ENCODE peak calls at places on chromosomes 16 and 17, in four cellular contexts. O, R, N and G are unnamed samples. For H3K4me1, the result is how much of the 10 kb centered on the place peaks cover.

GRCh38 chr17:63881935-63882601 is at the start of gene GH2:
- DNase-seq in O (peak), R (peak), N (peak), G (no peak)

GRCh38 chr16:80739523-80739922 is 64.9 kb downstream of the CDYL2 start:
- DNase-seq in O (no peak), R (no peak), N (no peak), G (no peak)

GRCh38 chr16:86509759-86510464 is 415 bp upstream of the FOXF1 start:
- DNase-seq in O (no peak), R (peak), N (peak), G (no peak)

GRCh38 chr17:10136258-10136981 is 62.0 kb downstream of the GAS7 start:
- DNase-seq in O (no peak), R (no peak), N (no peak), G (no peak)

GRCh38 chr17:4808378-4808767 is 1.4 kb downstream of the PLD2 start:
- DNase-seq in O (no peak), R (peak), N (peak), G (peak)

GRCh38 chr17:14805348-14805747 is 459.8 kb downstream of the PMP22 start:
- DNase-seq in O (peak), R (no peak), N (no peak), G (no peak)

GRCh38 chr17:40168262-40168832 is 8.9 kb upstream of the RAPGEFL1 start:
- DNase-seq in O (peak), R (no peak), N (no peak), G (no peak)

GRCh38 chr17:19733953-19734526 is 14.1 kb downstream of the ALDH3A1 start:
- DNase-seq in O (no peak), R (no peak), N (no peak), G (no peak)

GRCh38 chr17:47188799-47189731 is at the start of gene CDC27:
- DNase-seq in O (peak), R (peak), N (peak), G (peak)

GRCh38 chr17:16477255-16477654 is 14.7 kb downstream of the LRRC75A start:
- DNase-seq in O (peak), R (peak), N (no peak), G (no peak)

GRCh38 chr17:56819431-56820145 is 14.1 kb downstream of the C17orf67 start:
- DNase-seq in O (peak), R (peak), N (peak), G (peak)

GRCh38 chr16:86306811-86307517 is 203.4 kb upstream of the FOXF1 start:
- DNase-seq in O (no peak), R (no peak), N (no peak), G (no peak)

GRCh38 chr17:41254861-41255260 is 323 bp upstream of the KRTAP9-9 start:
- DNase-seq in O (no peak), R (no peak), N (no peak), G (no peak)

GRCh38 chr17:62720126-62720850 is 87.8 kb downstream of the MARCHF10 start:
- DNase-seq in O (peak), R (no peak), N (no peak), G (no peak)

GRCh38 chr16:23145186-23145585 is 4.1 kb downstream of the USP31 start:
- DNase-seq in O (no peak), R (no peak), N (no peak), G (no peak)

GRCh38 chr16:84844561-84845495 is 25.0 kb downstream of the CRISPLD2 start:
- DNase-seq in O (no peak), R (no peak), N (no peak), G (no peak)

DNA sequence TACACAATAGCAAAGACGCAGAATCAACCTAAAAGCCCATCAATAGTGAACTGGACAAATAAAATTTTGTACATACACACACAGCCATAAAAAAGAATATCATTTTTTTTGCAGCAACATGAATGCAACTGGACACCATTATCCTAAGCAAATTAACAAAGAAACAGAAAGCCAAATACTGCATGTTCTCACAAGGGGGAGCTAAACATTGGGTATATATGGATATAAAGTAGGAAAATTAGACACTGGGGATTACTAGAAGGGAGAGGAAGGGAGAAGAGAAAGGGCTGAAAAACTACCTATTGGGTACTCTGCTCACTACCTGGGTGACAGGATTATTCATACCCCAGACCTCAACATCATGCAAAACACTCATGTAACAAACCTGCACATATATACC is 28.2 kb downstream of the ADAMTS18 start:
- DNase-seq in O (peak), R (no peak), N (no peak), G (no peak)
- TF ChIP-seq CTCF in O (no peak), R (no peak), N (no peak), G (no peak)

DNA sequence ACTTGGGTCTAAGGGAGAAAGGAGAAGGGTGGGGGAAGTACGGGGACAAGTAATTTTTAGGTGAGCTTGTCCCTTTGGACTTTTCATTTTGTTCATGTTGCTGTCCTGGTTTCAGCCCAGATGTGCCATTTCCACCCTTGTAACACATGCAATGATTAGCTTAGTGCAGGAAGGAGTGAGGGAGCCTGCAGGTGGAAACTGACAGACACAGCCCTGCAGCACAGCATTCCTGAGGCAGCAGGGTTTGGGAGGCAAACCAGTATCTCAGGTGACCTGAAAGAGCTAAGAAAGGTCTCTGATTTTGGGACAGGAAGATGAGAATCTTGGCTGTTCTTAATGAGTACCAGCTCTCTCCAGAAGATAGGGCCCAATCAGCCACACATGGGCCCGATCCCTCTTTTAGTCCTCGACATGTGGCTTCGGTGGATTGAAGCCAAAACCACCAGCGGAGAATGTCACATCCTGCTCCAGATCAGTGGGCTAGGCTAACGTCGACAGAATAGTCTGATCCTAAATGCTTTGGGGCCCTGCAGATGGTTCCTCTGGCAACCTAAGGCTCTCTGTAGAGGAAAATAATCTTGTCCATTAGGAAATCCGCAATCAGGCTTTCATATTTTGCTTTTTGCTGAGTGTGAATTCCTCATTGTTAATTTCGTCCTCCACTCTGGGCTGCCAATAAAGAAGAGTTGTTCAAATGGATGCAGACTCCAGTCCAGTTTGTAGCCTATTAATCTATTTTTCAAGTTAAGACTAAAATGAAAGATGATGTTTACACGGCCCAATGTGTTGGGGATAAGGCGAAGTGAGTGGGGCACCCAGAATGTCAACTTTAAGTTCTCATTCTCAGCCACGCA is 3.8 kb upstream of the RNF157 start:
- DNase-seq in O (no peak), R (no peak), N (no peak), G (no peak)
- H3K4me1 ChIP-seq in O (under half), R (under half), N (under half), G (under half)

GRCh38 chr17:73429440-73430164 is 117.8 kb upstream of the CDC42EP4 start:
- DNase-seq in O (peak), R (peak), N (peak), G (peak)
- TF ChIP-seq CTCF in O (peak), R (peak), N (peak), G (peak)

DNA sequence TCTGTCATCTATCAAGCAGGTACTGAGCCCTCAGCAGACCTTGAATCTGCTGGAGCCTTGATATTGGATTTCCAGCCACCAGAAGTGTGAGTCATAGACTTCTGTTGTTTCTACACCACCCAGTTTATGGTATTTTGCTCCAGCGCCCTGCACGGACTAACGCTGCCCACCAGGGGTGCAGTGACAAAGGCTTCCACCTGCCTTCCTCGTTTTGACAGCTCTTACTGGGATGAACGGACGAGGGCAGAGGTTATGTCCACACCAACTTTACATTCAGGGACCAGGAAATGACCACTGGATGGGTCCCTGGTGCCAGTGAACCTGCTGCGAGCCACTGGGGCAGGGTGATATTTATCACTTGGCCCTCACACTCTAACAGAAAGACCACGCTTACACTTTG is 66.6 kb upstream of the CBX4 start:
- DNase-seq in O (peak), R (no peak), N (no peak), G (peak)
- H3K4me1 ChIP-seq in O (under half), R (under half), N (under half), G (under half)

DNA sequence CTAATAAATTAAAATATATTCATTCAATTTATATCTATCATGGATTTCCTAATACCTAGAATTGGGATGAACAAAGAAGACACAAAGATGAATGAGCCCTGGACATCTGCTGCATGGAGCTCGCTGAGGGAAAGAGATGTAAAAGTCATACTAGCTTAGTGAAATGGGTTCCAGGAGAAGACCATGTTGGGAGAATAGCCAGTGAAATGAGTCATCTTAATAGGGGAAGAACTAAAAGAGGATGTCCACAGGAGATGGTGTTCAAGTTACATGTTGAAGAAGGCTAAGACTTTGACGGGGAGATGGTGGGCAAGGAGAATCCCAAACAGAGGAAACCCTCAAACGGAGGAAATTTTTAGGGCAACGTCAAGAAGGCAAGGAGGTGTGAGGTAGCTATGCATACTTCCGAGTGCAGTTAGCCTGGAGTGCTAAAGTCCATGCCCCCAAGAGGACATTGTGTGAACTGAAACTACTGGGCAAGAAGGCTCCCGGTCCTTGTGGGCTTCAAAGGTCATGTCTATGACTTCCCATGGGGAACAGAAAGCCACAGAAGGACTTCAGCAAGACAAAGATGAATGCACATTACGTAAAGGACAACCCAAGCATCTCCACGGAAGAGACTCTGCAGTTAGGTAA is 220.5 kb upstream of the CDH11 start:
- DNase-seq in O (peak), R (no peak), N (no peak), G (no peak)
- TF ChIP-seq CTCF in O (no peak), R (no peak), N (no peak), G (no peak)

GRCh38 chr17:75350706-75351105 is 54.8 kb downstream of the GRB2 start:
- DNase-seq in O (no peak), R (no peak), N (no peak), G (no peak)
- H3K4me1 ChIP-seq in O (under half), R (under half), N (under half), G (under half)

GRCh38 chr17:6752068-6752909 is 3.6 kb upstream of the XAF1 start:
- DNase-seq in O (no peak), R (peak), N (peak), G (peak)

GRCh38 chr17:6748617-6749016 is 7.2 kb upstream of the XAF1 start:
- DNase-seq in O (no peak), R (no peak), N (no peak), G (no peak)

GRCh38 chr17:6753006-6753445 is 2.8 kb upstream of the XAF1 start:
- DNase-seq in O (no peak), R (peak), N (peak), G (peak)

GRCh38 chr17:6753565-6753964 is 2.3 kb upstream of the XAF1 start:
- DNase-seq in O (no peak), R (no peak), N (no peak), G (no peak)

GRCh38 chr17:6749519-6749918 is 6.3 kb upstream of the XAF1 start:
- DNase-seq in O (no peak), R (no peak), N (no peak), G (no peak)
- TF ChIP-seq CTCF in O (no peak), R (no peak), N (no peak), G (no peak)